ENCODE peak calls at places on chromosomes 3 and 15, in nine cellular contexts. D, X, P, Y, I, C, Z, K and F are unnamed samples.
A peak's percentile ranks its signal among the peaks of the same experiment; 100 is the strongest.

GRCh38 chr15:81877533-81878227 is 168.1 kb downstream of the MEX3B start:
- DNase-seq in D (no peak), X (no peak), P (peak; percentile 82), Y (no peak), I (no peak), C (no peak), Z (no peak), K (no peak), F (no peak)

GRCh38 chr15:40767838-40768491 is 1.8 kb upstream of the C15orf62 start:
- DNase-seq in D (no peak), X (no peak), P (no peak), Y (no peak), I (no peak), C (no peak), Z (no peak), K (no peak), F (no peak)

GRCh38 chr15:68829068-68829467 is 8.4 kb upstream of the ANP32A start:
- DNase-seq in D (no peak), X (peak; percentile 19), P (peak; percentile 33), Y (no peak), I (no peak), C (no peak), Z (no peak), K (peak; percentile 25), F (no peak)

GRCh38 chr3:195900426-195901355 is 7.7 kb downstream of the TNK2 start:
- DNase-seq in D (peak; percentile 43), X (peak; percentile 49), P (no peak), Y (peak; percentile 81), I (peak; percentile 46), C (peak; percentile 79), Z (no peak), K (peak; percentile 23), F (no peak)

GRCh38 chr3:181609156-181609767 is 102.5 kb upstream of the SOX2 start:
- DNase-seq in D (no peak), X (no peak), P (peak; percentile 47), Y (no peak), I (no peak), C (no peak), Z (no peak), K (no peak), F (no peak)

GRCh38 chr3:67296039-67296892 is 298.2 kb downstream of the KBTBD8 start:
- DNase-seq in D (no peak), X (no peak), P (no peak), Y (no peak), I (no peak), C (no peak), Z (no peak), K (no peak), F (no peak)

GRCh38 chr3:46409735-46410489 is 2.9 kb downstream of the CCRL2 start:
- DNase-seq in D (no peak), X (no peak), P (no peak), Y (no peak), I (no peak), C (no peak), Z (no peak), K (peak; percentile 8), F (no peak)

GRCh38 chr3:172869797-172870518 is 119.4 kb downstream of the ECT2 start:
- DNase-seq in D (no peak), X (no peak), P (no peak), Y (no peak), I (no peak), C (no peak), Z (no peak), K (no peak), F (no peak)

GRCh38 chr15:38536201-38536676 is 28.4 kb downstream of the RASGRP1 start:
- DNase-seq in D (no peak), X (peak; percentile 96), P (no peak), Y (peak; percentile 96), I (no peak), C (no peak), Z (no peak), K (no peak), F (no peak)

GRCh38 chr3:173584093-173584833 is 186.7 kb downstream of the NLGN1 start:
- DNase-seq in D (peak; percentile 45), X (peak; percentile 58), P (peak; percentile 62), Y (peak; percentile 55), I (no peak), C (no peak), Z (no peak), K (no peak), F (no peak)

GRCh38 chr3:99842826-99843589 is 25.3 kb downstream of the CMSS1 start:
- DNase-seq in D (no peak), X (peak; percentile 78), P (peak; percentile 41), Y (peak; percentile 64), I (no peak), C (no peak), Z (no peak), K (no peak), F (no peak)

DNA sequence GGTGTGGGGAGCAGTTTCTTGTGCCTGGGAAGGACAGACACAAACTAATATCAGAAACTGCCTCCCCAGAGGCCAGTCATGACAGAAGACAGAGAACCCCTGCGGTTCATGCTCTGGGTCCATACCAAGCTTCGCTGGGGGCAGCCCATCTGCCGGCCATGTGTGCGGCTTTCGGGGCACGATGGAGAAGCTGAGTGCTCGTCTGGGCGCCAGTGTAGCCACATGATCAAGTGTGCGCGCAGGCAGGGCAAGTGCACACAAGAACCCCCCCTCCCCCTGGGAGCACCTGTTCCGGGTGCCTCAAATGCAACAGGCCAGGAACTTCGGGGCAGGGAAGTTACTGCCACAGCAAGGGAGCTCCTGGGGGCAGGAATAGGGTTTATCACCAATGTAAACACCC is 1.8 kb downstream of the ADAMTS17 start:
- DNase-seq in D (no peak), X (no peak), P (no peak), Y (no peak), I (no peak), C (no peak), Z (no peak), K (no peak), F (no peak)
- H3K27me3 ChIP-seq in D (no peaks in the 10 kb centered on the region), X (peaks cover 9% of the 10 kb centered on the region), P (peaks cover 59% of the 10 kb centered on the region), Y (no peaks in the 10 kb centered on the region), I (peaks cover 8% of the 10 kb centered on the region), C (no peaks in the 10 kb centered on the region), Z (no peaks in the 10 kb centered on the region), K (no peaks in the 10 kb centered on the region), F (no peaks in the 10 kb centered on the region)

GRCh38 chr15:79919749-79920511 is 23.1 kb upstream of the MTHFS start:
- DNase-seq in D (no peak), X (no peak), P (peak; percentile 57), Y (no peak), I (no peak), C (no peak), Z (no peak), K (no peak), F (no peak)
- H3K9me3 ChIP-seq in D (peaks cover 53% of the 10 kb centered on the region), X (peaks cover 7% of the 10 kb centered on the region), P (no peaks in the 10 kb centered on the region), Y (no peaks in the 10 kb centered on the region), I (peaks cover 56% of the 10 kb centered on the region), C (peaks cover 27% of the 10 kb centered on the region), Z (peaks cover 35% of the 10 kb centered on the region), K (peaks cover 61% of the 10 kb centered on the region), F (peaks cover 37% of the 10 kb centered on the region)

DNA sequence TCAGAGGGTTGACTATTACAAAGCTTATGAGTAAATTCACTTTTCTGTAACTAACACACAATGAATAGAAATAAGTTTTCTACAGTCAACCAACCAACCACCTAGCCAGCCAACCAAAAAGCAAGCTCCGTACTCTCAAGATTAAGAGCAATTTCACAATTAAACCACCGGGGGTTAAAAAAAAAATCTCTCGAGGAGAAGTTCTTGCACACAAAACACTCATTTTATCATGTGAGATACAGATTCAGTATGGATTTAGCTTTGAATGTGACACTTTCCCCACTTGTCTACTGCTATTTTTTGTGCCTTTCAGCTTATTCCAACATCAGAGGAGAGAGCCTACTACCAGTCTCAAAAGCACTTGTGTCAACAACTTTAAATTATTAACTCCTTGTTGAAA is 135.3 kb downstream of the SV2B start:
- DNase-seq in D (no peak), X (no peak), P (no peak), Y (no peak), I (no peak), C (no peak), Z (no peak), K (no peak), F (no peak)
- H3K27me3 ChIP-seq in D (no peaks in the 10 kb centered on the region), X (no peaks in the 10 kb centered on the region), P (peaks cover 42% of the 10 kb centered on the region), Y (no peaks in the 10 kb centered on the region), I (peaks cover 10% of the 10 kb centered on the region), C (no peaks in the 10 kb centered on the region), Z (peaks cover 9% of the 10 kb centered on the region), K (no peaks in the 10 kb centered on the region), F (peaks cover 11% of the 10 kb centered on the region)

GRCh38 chr3:176512037-176512436 is 685.2 kb downstream of the TBL1XR1 start:
- DNase-seq in D (no peak), X (no peak), P (no peak), Y (no peak), I (no peak), C (no peak), Z (no peak), K (no peak), F (no peak)
- H3K9me3 ChIP-seq in D (peaks cover 13% of the 10 kb centered on the region), X (no peaks in the 10 kb centered on the region), P (peaks cover 5% of the 10 kb centered on the region), Y (no peaks in the 10 kb centered on the region), I (peaks cover 29% of the 10 kb centered on the region), C (peaks cover 7% of the 10 kb centered on the region), Z (peaks cover 9% of the 10 kb centered on the region), K (peaks cover 45% of the 10 kb centered on the region), F (peaks cover 14% of the 10 kb centered on the region)

GRCh38 chr15:69945729-69946128 is 152.0 kb downstream of the TLE3 start:
- DNase-seq in D (no peak), X (no peak), P (no peak), Y (no peak), I (no peak), C (no peak), Z (no peak), K (no peak), F (no peak)

GRCh38 chr15:69940441-69940785 is 157.3 kb downstream of the TLE3 start:
- DNase-seq in D (no peak), X (no peak), P (no peak), Y (no peak), I (no peak), C (no peak), Z (no peak), K (no peak), F (no peak)

GRCh38 chr15:69941206-69941605 is 156.5 kb downstream of the TLE3 start:
- DNase-seq in D (no peak), X (no peak), P (no peak), Y (no peak), I (no peak), C (no peak), Z (no peak), K (no peak), F (no peak)

GRCh38 chr15:69941931-69942471 is 155.7 kb downstream of the TLE3 start:
- DNase-seq in D (no peak), X (no peak), P (no peak), Y (no peak), I (no peak), C (no peak), Z (no peak), K (no peak), F (no peak)

GRCh38 chr15:69943637-69944036 is 154.1 kb downstream of the TLE3 start:
- DNase-seq in D (no peak), X (no peak), P (no peak), Y (no peak), I (no peak), C (no peak), Z (no peak), K (no peak), F (no peak)
- H3K27me3 ChIP-seq in D (no peaks in the 10 kb centered on the region), X (peaks cover 33% of the 10 kb centered on the region), P (no peaks in the 10 kb centered on the region), Y (no peaks in the 10 kb centered on the region), I (no peaks in the 10 kb centered on the region), C (no peaks in the 10 kb centered on the region), Z (no peaks in the 10 kb centered on the region), K (no peaks in the 10 kb centered on the region), F (no peaks in the 10 kb centered on the region)

GRCh38 chr3:62368705-62369475 is 4.5 kb downstream of the FEZF2 start:
- DNase-seq in D (no peak), X (peak; percentile 48), P (peak; percentile 78), Y (no peak), I (no peak), C (no peak), Z (no peak), K (no peak), F (no peak)
- H3K9me3 ChIP-seq in D (no peaks in the 10 kb centered on the region), X (no peaks in the 10 kb centered on the region), P (no peaks in the 10 kb centered on the region), Y (no peaks in the 10 kb centered on the region), I (no peaks in the 10 kb centered on the region), C (no peaks in the 10 kb centered on the region), Z (no peaks in the 10 kb centered on the region), K (no peaks in the 10 kb centered on the region), F (no peaks in the 10 kb centered on the region)

GRCh38 chr3:55477306-55478010 is 9.6 kb downstream of the WNT5A start:
- DNase-seq in D (no peak), X (no peak), P (no peak), Y (peak; percentile 60), I (no peak), C (no peak), Z (no peak), K (no peak), F (no peak)
- H3K27me3 ChIP-seq in D (no peaks in the 10 kb centered on the region), X (no peaks in the 10 kb centered on the region), P (peaks cover 93% of the 10 kb centered on the region), Y (no peaks in the 10 kb centered on the region), I (peaks cover 34% of the 10 kb centered on the region), C (no peaks in the 10 kb centered on the region), Z (no peaks in the 10 kb centered on the region), K (peaks cover 9% of the 10 kb centered on the region), F (peaks cover 4% of the 10 kb centered on the region)